ENCODE peak calls at places on chromosomes 12 and 14, in seven cellular contexts. L is tibial nerve, O is coronary artery, D is right cardiac atrium, W is cardiac muscle cell, E is aorta, Z is heart right ventricle. M is an unnamed sample.

GRCh38 chr14:60723218-60724079 is 702 bp downstream of the SIX4 start:
- DNase-seq in W (peak), E (peak), Z (peak), L (no peak), D (peak), O (peak), M (peak)

GRCh38 chr12:125451408-125451807 is 386.2 kb downstream of the AACS start:
- DNase-seq in L (no peak), Z (no peak), D (no peak), O (no peak), E (no peak), W (no peak), M (no peak)

GRCh38 chr12:15276088-15276698 is 46.1 kb upstream of the PTPRO start:
- DNase-seq in E (no peak), Z (peak), D (no peak), L (peak), W (peak), O (no peak), M (peak)

GRCh38 chr12:117277875-117278274 is 83.6 kb downstream of the NOS1 start:
- DNase-seq in O (no peak), Z (no peak), L (no peak), W (no peak), D (peak), E (no peak), M (no peak)

GRCh38 chr14:100398044-100398443 is 74.9 kb downstream of the SLC25A47 start:
- DNase-seq in D (no peak), Z (no peak), O (no peak), L (no peak), E (no peak), W (no peak), M (no peak)

GRCh38 chr12:77577756-77578155 is 252.9 kb upstream of the NAV3 start:
- DNase-seq in L (no peak), D (no peak), E (no peak), W (no peak), O (no peak), Z (no peak), M (no peak)

GRCh38 chr12:14982986-14983385 is 10.1 kb downstream of the PDE6H start:
- DNase-seq in D (no peak), E (no peak), L (no peak), Z (no peak), O (no peak), W (no peak), M (no peak)

GRCh38 chr14:21467620-21468019 is 9.1 kb downstream of the RAB2B start:
- DNase-seq in W (peak), E (no peak), D (no peak), Z (no peak), O (no peak), L (no peak), M (no peak)

GRCh38 chr14:105283899-105284298 is 16.9 kb downstream of the BRF1 start:
- DNase-seq in E (no peak), Z (no peak), L (no peak), D (no peak), O (no peak), W (no peak), M (no peak)

GRCh38 chr12:49667319-49668090 is 39.7 kb downstream of the FMNL3 start:
- DNase-seq in Z (no peak), O (no peak), L (no peak), E (no peak), W (peak), D (no peak), M (no peak)

GRCh38 chr12:19080918-19081317 is 48.6 kb upstream of the PLEKHA5 start:
- DNase-seq in O (no peak), W (no peak), L (no peak), E (no peak), Z (no peak), D (no peak), M (no peak)

GRCh38 chr14:20659813-20660395 is 18.4 kb upstream of the OR6S1 start:
- DNase-seq in E (no peak), D (no peak), W (no peak), Z (no peak), L (no peak), O (peak), M (no peak)

GRCh38 chr14:96351986-96352385 is 11.2 kb downstream of the ATG2B start:
- DNase-seq in W (no peak), Z (no peak), L (no peak), O (no peak), E (no peak), D (no peak), M (no peak)

GRCh38 chr12:70543444-70543843 is 93.8 kb downstream of the PTPRB start:
- DNase-seq in L (no peak), Z (peak), E (no peak), D (no peak), O (no peak), W (peak), M (no peak)

GRCh38 chr12:123905319-123905925 is 67.2 kb downstream of the CCDC92 start:
- DNase-seq in O (no peak), L (peak), Z (peak), W (peak), E (peak), D (peak), M (peak)

GRCh38 chr14:105147701-105148603 is 20.6 kb downstream of the JAG2 start:
- DNase-seq in E (peak), L (no peak), D (peak), Z (no peak), W (no peak), O (no peak), M (no peak)

DNA sequence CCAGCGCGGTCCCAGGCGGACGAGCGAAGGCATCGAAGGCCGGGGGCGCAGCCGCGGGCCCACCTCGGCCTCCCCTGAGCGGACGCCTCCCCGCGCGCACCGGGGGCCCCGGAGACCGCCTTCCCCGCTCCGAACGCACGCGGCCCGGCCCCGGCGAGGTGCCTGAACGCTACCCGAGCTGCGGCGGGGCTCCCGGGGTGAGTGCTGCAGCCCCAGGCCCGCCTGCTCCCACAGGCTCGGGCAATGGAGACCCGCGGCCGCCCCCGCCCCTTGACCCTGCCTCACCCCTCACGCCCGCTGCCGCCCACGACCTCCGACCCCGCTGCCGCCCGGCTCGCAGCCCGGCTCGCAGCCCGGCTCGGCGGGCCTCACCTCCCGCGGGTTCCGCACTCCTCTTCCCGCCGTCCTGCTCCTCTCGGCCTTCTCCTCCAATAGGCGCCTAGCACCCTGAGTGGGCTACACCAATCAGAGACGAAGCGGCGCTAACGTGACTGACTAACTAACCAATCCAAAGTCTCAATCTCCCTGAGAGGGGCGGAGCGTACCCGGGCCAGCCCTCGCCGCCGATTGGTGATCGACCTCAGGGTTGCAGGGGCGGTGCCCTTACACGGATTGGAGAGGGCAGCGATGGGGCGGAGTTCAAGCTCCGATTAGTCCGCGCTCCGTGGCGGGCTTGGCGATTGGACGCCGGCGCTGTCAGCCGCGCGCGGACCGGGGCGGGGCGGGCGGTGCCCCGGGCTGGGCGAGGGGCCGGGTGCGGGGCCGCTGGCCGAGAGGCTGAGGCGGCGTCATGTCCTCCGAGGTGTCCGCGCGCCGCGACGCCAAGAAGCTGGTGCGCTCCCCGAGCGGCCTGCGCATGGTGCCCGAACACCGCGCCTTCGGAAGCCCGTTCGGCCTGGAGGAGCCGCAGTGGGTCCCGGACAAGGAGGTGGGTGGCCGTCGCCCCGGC is at the start of the genes XRCC3 and ZFYVE21:
- DNase-seq in D (peak), Z (peak), E (peak), W (peak), L (peak), O (peak), M (peak)
- H3K27ac ChIP-seq in D (peak), Z (peak), E (peak), W (peak), L (peak), O (peak), M (peak)

GRCh38 chr12:69404851-69405365 is 45.4 kb downstream of the YEATS4 start:
- DNase-seq in O (no peak), L (no peak), Z (no peak), E (no peak), W (no peak), D (no peak), M (no peak)

GRCh38 chr12:69410571-69410970 is 51.0 kb downstream of the YEATS4 start:
- DNase-seq in O (no peak), L (no peak), D (no peak), Z (no peak), E (no peak), W (no peak), M (no peak)

GRCh38 chr12:69401940-69402339 is 42.4 kb downstream of the YEATS4 start:
- DNase-seq in L (no peak), O (no peak), Z (peak), D (peak), W (no peak), E (peak), M (no peak)

GRCh38 chr12:69406217-69406616 is 46.7 kb downstream of the YEATS4 start:
- DNase-seq in E (no peak), L (no peak), W (no peak), O (no peak), Z (no peak), D (no peak), M (no peak)

DNA sequence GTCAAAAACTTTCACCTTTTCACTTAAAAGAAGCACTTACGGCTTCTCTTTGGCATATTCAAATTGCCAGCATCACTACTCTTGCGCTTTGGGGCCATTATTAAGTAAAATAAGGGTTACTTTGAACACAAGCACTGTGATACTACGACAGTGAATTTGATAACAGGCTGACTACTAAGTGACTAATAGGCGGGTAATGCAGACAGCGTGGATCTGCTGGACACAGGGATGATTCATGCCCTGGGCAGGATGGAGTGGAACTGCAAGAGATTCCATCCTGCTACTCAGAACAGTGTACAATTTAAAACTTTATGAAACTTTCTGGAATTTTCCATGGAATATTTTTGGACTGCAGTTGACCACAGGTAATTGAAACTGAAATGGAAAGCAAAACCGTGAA is 45.9 kb downstream of the YEATS4 start:
- DNase-seq in E (peak), L (no peak), D (no peak), O (peak), W (peak), Z (no peak), M (no peak)
- H3K27ac ChIP-seq in E (no peak), L (no peak), D (no peak), O (peak), W (no peak), Z (no peak), M (no peak)

GRCh38 chr12:8028267-8028666 is 4.2 kb upstream of the FOXJ2 start:
- DNase-seq in O (no peak), Z (no peak), D (no peak), L (no peak), E (no peak), W (no peak), M (no peak)
- H3K27ac ChIP-seq in O (no peak), Z (no peak), D (no peak), L (no peak), E (no peak), W (no peak), M (no peak)

GRCh38 chr12:31499567-31499966 is 91.4 kb downstream of the DENND5B start:
- DNase-seq in L (no peak), O (no peak), E (no peak), W (no peak), Z (no peak), D (no peak), M (no peak)

GRCh38 chr12:31496257-31496656 is 94.7 kb downstream of the DENND5B start:
- DNase-seq in L (no peak), E (no peak), O (no peak), Z (no peak), W (no peak), D (no peak), M (no peak)

GRCh38 chr12:31494455-31494854 is 96.5 kb downstream of the DENND5B start:
- DNase-seq in O (no peak), L (no peak), E (no peak), Z (no peak), W (no peak), D (no peak), M (no peak)

GRCh38 chr12:31492599-31493196 is 98.2 kb downstream of the DENND5B start:
- DNase-seq in D (no peak), L (no peak), Z (no peak), W (no peak), E (no peak), O (no peak), M (no peak)

GRCh38 chr12:31498424-31498823 is 92.5 kb downstream of the DENND5B start:
- DNase-seq in W (no peak), O (no peak), Z (no peak), E (no peak), D (no peak), L (no peak), M (no peak)
- H3K27ac ChIP-seq in W (peak), O (no peak), Z (no peak), E (peak), D (no peak), L (no peak), M (no peak)

GRCh38 chr14:88612981-88613380 is 50.1 kb downstream of the ZC3H14 start:
- DNase-seq in Z (no peak), L (no peak), E (no peak), D (no peak), O (no peak), W (no peak), M (no peak)
- H3K27ac ChIP-seq in Z (no peak), L (no peak), E (no peak), D (no peak), O (no peak), W (no peak), M (no peak)

DNA sequence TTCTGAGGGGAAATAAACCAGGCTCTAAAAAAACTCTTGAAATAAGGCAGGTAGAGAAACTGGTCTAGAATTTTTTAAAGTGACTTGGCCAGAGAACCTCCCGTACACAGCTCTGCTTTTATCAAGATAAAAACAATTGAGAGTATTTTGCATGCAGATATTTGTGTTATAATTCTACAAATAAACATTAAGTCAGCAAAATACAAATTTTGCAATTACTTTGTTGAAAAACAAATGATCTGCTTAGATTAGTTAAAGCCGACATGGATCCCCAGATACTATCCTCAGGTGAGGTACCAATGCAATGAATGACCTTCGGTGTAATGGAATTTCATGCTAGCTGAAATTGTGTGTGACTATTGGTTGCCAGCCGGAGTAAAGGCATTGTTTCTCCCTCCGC is 197.2 kb downstream of the SOX5 start:
- DNase-seq in L (no peak), E (no peak), Z (no peak), D (no peak), W (no peak), O (no peak), M (no peak)
- H3K27ac ChIP-seq in L (no peak), E (no peak), Z (no peak), D (no peak), W (no peak), O (no peak), M (no peak)

DNA sequence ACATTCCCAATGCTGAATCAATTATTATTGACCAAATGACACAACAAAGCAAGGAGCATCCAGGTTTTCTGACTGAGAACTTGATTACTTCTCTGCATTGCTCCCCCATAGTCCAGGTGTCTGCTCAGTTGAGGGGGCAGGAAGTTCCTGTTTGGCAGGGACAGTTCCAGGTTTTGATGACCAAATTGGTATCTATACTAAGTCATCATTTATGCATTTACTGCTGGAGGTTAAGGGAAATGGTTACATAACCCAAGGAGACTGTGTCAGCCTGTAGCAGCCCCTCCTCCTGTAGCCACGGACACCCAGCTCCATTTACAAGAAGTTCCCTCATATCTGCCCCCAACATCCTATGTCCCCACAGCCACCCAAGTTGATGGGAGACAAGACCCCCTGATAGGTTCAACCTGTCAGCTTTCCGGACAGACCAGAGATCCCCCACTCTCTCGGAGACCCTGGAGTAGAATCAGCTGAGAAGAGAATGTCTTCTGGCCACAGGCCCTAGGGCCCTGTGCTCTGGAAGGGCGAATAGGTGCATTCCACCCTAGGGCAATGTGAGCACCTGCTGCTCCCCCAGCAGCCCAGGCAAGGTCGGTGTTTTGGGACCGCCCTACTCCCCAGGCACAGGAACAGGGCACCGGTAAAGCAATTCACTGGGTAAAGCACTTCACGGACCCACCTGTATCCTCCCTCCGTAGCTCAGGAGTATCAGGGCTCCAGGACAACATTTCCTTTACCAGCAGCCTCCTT is 23.6 kb downstream of the IRF2BPL start:
- DNase-seq in L (no peak), Z (no peak), O (no peak), W (no peak), D (no peak), E (no peak), M (no peak)
- H3K27ac ChIP-seq in L (no peak), Z (no peak), O (no peak), W (peak), D (no peak), E (no peak), M (no peak)

DNA sequence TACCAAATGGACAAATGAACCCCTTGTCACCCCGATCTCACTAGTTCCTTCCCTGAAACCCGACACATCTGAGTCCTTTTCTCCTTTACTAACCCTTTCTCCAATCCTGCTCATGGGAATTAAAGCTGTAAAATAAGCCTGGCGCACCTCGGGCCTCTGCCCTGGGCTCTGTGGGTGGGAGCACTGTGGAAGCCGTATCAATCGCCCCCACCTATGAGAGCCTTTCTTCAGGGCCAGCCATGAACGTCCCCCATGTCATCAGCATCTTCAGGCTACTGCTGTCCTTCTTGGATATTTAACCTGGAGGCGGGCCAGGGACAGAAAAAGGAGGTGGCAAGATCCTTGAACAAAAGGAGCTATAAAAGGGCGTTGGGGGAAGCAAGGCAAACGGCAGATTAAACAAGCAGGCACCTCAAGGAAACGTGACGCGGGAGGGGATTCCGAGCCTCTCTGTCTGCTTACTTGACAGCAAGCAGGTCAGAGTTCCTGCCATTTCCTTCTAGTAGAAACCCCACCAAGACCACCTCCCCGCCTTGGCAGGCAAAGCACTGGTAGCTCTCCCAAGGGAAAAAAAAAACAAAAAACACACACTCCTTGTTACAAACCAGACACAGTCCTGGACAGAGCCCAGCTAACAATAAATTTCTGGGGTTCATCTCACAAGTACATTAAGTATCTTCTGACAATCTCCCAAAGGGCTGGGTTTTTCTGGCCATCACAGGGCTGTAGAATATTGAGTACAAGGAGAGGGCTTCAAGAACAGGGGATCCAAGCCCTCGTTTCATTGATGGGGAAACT is 62.9 kb downstream of the DPF3 start:
- DNase-seq in D (peak), E (no peak), Z (peak), L (no peak), W (no peak), O (no peak), M (peak)
- H3K27ac ChIP-seq in D (peak), E (no peak), Z (peak), L (no peak), W (peak), O (no peak), M (peak)

M was measured in testis.